ENCODE peak calls at places on chromosome 9, in six cellular contexts. Z is heart right ventricle; Q is esophagus muscularis mucosa; Y is neural progenitor cell; R is AG04449; P is CD4-positive, alpha-beta T cell. I is an unnamed sample.

GRCh38 chr9:88313364-88314220 is 74.7 kb upstream of the SPIN1 start:
- DNase-seq in Z (no peak), Q (no peak), Y (no peak), R (no peak), P (no peak), I (no peak)

GRCh38 chr9:114706709-114707108 is 24.7 kb upstream of the TEX48 start:
- DNase-seq in Z (no peak), Q (no peak), Y (no peak), R (no peak), P (no peak), I (no peak)

GRCh38 chr9:135857371-135857786 is 50.0 kb downstream of the CAMSAP1 start:
- DNase-seq in Z (no peak), Q (no peak), Y (no peak), R (no peak), P (no peak), I (no peak)

GRCh38 chr9:14258156-14258555 is 55.8 kb downstream of the NFIB start:
- DNase-seq in Z (no peak), Q (no peak), Y (no peak), R (no peak), P (no peak), I (no peak)

GRCh38 chr9:130763585-130764200 is 70.1 kb downstream of the EXOSC2 start:
- DNase-seq in Z (no peak), Q (no peak), Y (no peak), R (no peak), P (no peak), I (peak)

GRCh38 chr9:128818839-128819715 is 777 bp downstream of the ENDOG start:
- DNase-seq in Z (no peak), Q (no peak), Y (peak), R (no peak), P (peak), I (no peak)

GRCh38 chr9:86941196-86941595 is 6.1 kb downstream of the GAS1 start:
- DNase-seq in Z (no peak), Q (no peak), Y (peak), R (no peak), P (no peak), I (no peak)

GRCh38 chr9:92036411-92036746 is 78.8 kb downstream of the SPTLC1 start:
- DNase-seq in Z (no peak), Q (no peak), Y (no peak), R (no peak), P (no peak), I (no peak)

GRCh38 chr9:135478858-135479468 is 619 bp upstream of the PPP1R26 start:
- DNase-seq in Z (peak), Q (no peak), Y (peak), R (no peak), P (no peak), I (no peak)

GRCh38 chr9:38443181-38443580 is 18.9 kb upstream of the IGFBPL1 start:
- DNase-seq in Z (no peak), Q (peak), Y (no peak), R (no peak), P (no peak), I (peak)

GRCh38 chr9:129319076-129319937 is 141.2 kb upstream of the IER5L start:
- DNase-seq in Z (no peak), Q (no peak), Y (no peak), R (no peak), P (no peak), I (peak)

GRCh38 chr9:98567540-98568233 is 141.0 kb downstream of the GABBR2 start:
- DNase-seq in Z (no peak), Q (peak), Y (no peak), R (no peak), P (no peak), I (peak)

GRCh38 chr9:98468567-98469239 is 213.3 kb upstream of the TBC1D2 start:
- DNase-seq in Z (no peak), Q (no peak), Y (no peak), R (no peak), P (no peak), I (peak)

GRCh38 chr9:37575921-37576721 is at the start of gene FBXO10:
- DNase-seq in Z (peak), Q (no peak), Y (peak), R (no peak), P (no peak), I (peak)

GRCh38 chr9:130857864-130858730 is 23.0 kb downstream of the ABL1 start:
- DNase-seq in Z (peak), Q (no peak), Y (no peak), R (peak), P (no peak), I (no peak)

GRCh38 chr9:93256878-93257807 is 73.2 kb downstream of the WNK2 start:
- DNase-seq in Z (no peak), Q (no peak), Y (no peak), R (no peak), P (no peak), I (peak)

GRCh38 chr9:123417289-123418051 is 61.5 kb downstream of the CRB2 start:
- DNase-seq in Z (no peak), Q (no peak), Y (no peak), R (no peak), P (no peak), I (no peak)

GRCh38 chr9:123081824-123082223 is 48.4 kb downstream of the GPR21 start:
- DNase-seq in Z (no peak), Q (no peak), Y (peak), R (no peak), P (no peak), I (no peak)

GRCh38 chr9:28073278-28073677 is 500.0 kb upstream of the C9orf72 start:
- DNase-seq in Z (peak), Q (no peak), Y (peak), R (no peak), P (no peak), I (no peak)

GRCh38 chr9:13942695-13943094 is 371.2 kb downstream of the NFIB start:
- DNase-seq in Z (no peak), Q (no peak), Y (no peak), R (peak), P (no peak), I (no peak)

GRCh38 chr9:133606722-133607053 is 2.5 kb downstream of the FAM163B start:
- DNase-seq in Z (no peak), Q (no peak), Y (no peak), R (no peak), P (no peak), I (no peak)

GRCh38 chr9:36924071-36924470 is 110.0 kb downstream of the PAX5 start:
- DNase-seq in Z (no peak), Q (no peak), Y (no peak), R (peak), P (no peak), I (no peak)

GRCh38 chr9:20594521-20594920 is 27.8 kb downstream of the MLLT3 start:
- DNase-seq in Z (no peak), Q (no peak), Y (no peak), R (no peak), P (no peak), I (no peak)

GRCh38 chr9:3444016-3444415 is 81.8 kb downstream of the RFX3 start:
- DNase-seq in Z (no peak), Q (no peak), Y (no peak), R (no peak), P (no peak), I (no peak)

GRCh38 chr9:6611891-6612290 is 33.6 kb downstream of the GLDC start:
- DNase-seq in Z (no peak), Q (no peak), Y (no peak), R (no peak), P (no peak), I (no peak)

GRCh38 chr9:88106492-88106891 is 31.8 kb downstream of the SPATA31C2 start:
- DNase-seq in Z (peak), Q (no peak), Y (peak), R (no peak), P (no peak), I (no peak)

GRCh38 chr9:26264709-26265601 is 586.7 kb upstream of the TUSC1 start:
- DNase-seq in Z (no peak), Q (no peak), Y (no peak), R (peak), P (no peak), I (no peak)

GRCh38 chr9:134624119-134624826 is 17.3 kb upstream of the COL5A1 start:
- DNase-seq in Z (no peak), Q (no peak), Y (no peak), R (no peak), P (no peak), I (no peak)

GRCh38 chr9:21764736-21765245 is 37.6 kb upstream of the MTAP start:
- DNase-seq in Z (no peak), Q (no peak), Y (no peak), R (no peak), P (no peak), I (no peak)

GRCh38 chr9:76866689-76867088 is 39.2 kb downstream of the PRUNE2 start:
- DNase-seq in Z (no peak), Q (no peak), Y (no peak), R (peak), P (no peak), I (no peak)

GRCh38 chr9:109880276-109881169 is 100.5 kb downstream of the PALM2AKAP2 start:
- DNase-seq in Z (no peak), Q (no peak), Y (peak), R (no peak), P (peak), I (no peak)

GRCh38 chr9:78918976-78919375 is 622.1 kb downstream of the PSAT1 start:
- DNase-seq in Z (no peak), Q (no peak), Y (no peak), R (no peak), P (no peak), I (no peak)

GRCh38 chr9:83583151-83584014 is 39.6 kb upstream of the IDNK start:
- DNase-seq in Z (peak), Q (peak), Y (peak), R (peak), P (no peak), I (no peak)

GRCh38 chr9:131598121-131598520 is 52.8 kb downstream of the PRRT1B start:
- DNase-seq in Z (no peak), Q (no peak), Y (no peak), R (no peak), P (no peak), I (no peak)

GRCh38 chr9:20394928-20395327 is 227.4 kb downstream of the MLLT3 start:
- DNase-seq in Z (no peak), Q (no peak), Y (peak), R (no peak), P (no peak), I (no peak)

GRCh38 chr9:93659044-93659836 is 82.9 kb downstream of the PHF2 start:
- DNase-seq in Z (no peak), Q (no peak), Y (no peak), R (no peak), P (no peak), I (no peak)

GRCh38 chr9:82010711-82011110 is 22.1 kb downstream of the SPATA31D1 start:
- DNase-seq in Z (no peak), Q (no peak), Y (no peak), R (no peak), P (no peak), I (no peak)

GRCh38 chr9:126606483-126606870 is 7.3 kb upstream of the LMX1B start:
- DNase-seq in Z (no peak), Q (no peak), Y (no peak), R (no peak), P (no peak), I (no peak)

GRCh38 chr9:126604706-126605105 is 9.0 kb upstream of the LMX1B start:
- DNase-seq in Z (no peak), Q (no peak), Y (peak), R (no peak), P (no peak), I (no peak)

GRCh38 chr9:126604059-126604685 is 9.6 kb upstream of the LMX1B start:
- DNase-seq in Z (no peak), Q (no peak), Y (no peak), R (no peak), P (no peak), I (no peak)

GRCh38 chr9:126607086-126607485 is 6.6 kb upstream of the LMX1B start:
- DNase-seq in Z (no peak), Q (no peak), Y (no peak), R (no peak), P (no peak), I (no peak)

DNA sequence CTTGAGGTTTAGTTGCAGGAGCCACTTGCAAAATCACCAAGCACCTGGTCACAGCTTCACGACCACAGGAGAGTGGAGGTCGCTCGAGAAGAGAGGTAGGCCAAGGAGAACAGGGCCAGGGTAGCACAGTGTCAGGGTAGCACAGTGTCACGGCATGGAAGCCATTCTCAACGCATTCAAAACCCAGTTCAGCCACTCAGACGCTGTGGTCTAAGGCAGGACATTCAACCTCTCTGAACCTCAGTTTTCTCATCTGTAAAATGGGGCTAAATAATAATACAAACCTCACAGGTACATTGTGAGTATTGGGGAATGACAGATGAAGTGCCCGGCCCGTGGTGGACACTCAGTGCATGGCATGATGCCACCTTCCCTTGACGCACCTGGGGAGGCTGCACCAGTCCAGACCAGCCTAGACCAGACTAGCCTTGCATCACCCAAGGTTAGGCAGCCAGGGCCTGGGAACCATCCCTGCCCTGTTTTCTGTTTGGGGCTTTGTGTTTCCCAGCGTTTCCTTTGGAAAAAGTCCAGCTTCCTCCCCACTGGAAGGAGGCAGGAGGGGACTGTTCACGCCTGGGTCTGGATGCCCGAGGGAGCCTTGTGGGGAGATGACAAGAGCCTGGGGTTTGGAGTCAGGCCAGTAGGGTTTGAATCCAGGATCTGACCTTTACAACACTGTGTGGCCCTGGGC is 7.8 kb upstream of the LMX1B start:
- DNase-seq in Z (no peak), Q (no peak), Y (no peak), R (no peak), P (no peak), I (no peak)
- TF ChIP-seq CTCF in Z (no peak), Q (no peak), Y (no peak), R (no peak), P (no peak), I (no peak)

DNA sequence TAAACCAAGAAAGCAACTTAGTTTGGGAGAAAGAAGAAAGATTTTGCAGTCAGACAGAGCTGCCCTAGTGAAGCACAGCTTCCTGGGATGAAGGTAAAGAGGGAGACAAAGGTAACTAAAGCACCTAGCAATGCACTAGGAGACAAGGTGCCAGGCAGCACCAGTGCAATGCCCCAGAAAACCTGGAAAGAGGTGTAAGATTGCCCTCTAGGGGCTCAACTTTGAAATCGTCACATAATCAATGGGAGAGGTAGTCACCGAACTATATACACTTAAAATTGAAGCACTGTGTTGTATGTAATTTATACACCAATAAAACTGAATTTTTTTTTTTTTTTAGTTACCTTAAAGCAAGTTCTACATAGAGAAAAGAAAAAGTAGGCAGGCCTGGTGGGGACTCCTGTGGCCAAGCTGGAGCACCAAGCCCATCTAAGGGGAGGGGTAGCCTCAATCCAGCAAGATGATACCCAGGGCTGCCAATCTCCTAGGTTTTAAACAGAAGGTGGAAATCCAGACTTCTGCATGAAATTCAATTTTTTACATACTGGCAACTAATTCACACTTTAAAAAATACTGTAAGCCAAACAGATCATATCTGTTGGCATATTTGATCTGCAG is 48.2 kb downstream of the CDK5RAP2 start:
- DNase-seq in Z (no peak), Q (no peak), Y (peak), R (no peak), P (no peak), I (no peak)
- TF ChIP-seq CTCF in Z (peak), Q (peak), Y (peak), R (peak), P (no peak), I (peak)

GRCh38 chr9:89999176-89999533 is 394.3 kb downstream of the GADD45G start:
- DNase-seq in Z (no peak), Q (no peak), Y (no peak), R (no peak), P (peak), I (no peak)

GRCh38 chr9:89994988-89995613 is 390.3 kb downstream of the GADD45G start:
- DNase-seq in Z (no peak), Q (no peak), Y (no peak), R (no peak), P (no peak), I (no peak)

GRCh38 chr9:89993678-89994630 is 389.1 kb downstream of the GADD45G start:
- DNase-seq in Z (peak), Q (no peak), Y (no peak), R (no peak), P (no peak), I (no peak)

GRCh38 chr9:89996106-89996505 is 391.3 kb downstream of the GADD45G start:
- DNase-seq in Z (no peak), Q (no peak), Y (no peak), R (no peak), P (no peak), I (no peak)

GRCh38 chr9:89996717-89997116 is 391.9 kb downstream of the GADD45G start:
- DNase-seq in Z (no peak), Q (no peak), Y (no peak), R (no peak), P (no peak), I (no peak)
- TF ChIP-seq CTCF in Z (no peak), Q (no peak), Y (no peak), R (peak), P (no peak), I (no peak)

DNA sequence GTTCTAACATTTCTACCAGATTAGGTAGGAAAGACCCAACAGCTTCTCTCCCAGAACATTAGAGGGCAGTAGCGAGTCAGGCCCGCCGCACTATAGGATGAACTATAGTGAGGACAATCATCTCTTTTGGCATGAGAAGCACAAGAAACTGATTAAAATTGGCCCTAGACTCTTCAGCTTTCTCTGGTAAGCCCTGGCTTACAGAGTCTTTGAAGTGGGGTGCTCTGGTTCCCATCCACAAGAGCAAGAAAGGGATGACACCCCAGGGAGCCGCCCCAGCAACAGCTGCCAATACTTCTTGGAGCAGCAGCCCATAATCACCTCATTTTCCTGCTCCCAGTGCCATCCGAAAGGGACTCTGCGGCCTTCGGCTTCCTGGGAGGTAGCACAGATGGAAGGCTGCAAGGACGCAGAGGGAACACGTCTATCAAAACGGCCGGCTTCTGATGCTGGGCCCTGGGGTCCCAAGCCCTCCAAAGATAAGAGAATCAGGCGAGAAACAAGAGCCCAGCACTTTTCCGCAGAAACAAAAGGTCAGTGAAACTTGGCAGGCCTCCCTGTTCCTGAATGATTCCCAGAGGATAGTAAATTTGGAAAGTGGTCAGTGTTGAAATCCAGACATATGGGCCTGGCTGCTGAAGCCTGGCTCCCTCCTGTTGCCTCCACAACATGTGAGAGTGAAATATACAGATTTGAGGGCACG is 69.3 kb downstream of the HSD17B3 start:
- DNase-seq in Z (peak), Q (no peak), Y (peak), R (no peak), P (no peak), I (no peak)
- TF ChIP-seq CTCF in Z (peak), Q (peak), Y (peak), R (peak), P (peak), I (peak)

GRCh38 chr9:7957803-7958202 is 158.2 kb upstream of the DMAC1 start:
- DNase-seq in Z (no peak), Q (no peak), Y (no peak), R (no peak), P (no peak), I (no peak)

GRCh38 chr9:7963026-7963425 is 163.4 kb upstream of the DMAC1 start:
- DNase-seq in Z (no peak), Q (no peak), Y (no peak), R (no peak), P (no peak), I (no peak)

GRCh38 chr9:7965091-7965490 is 165.5 kb upstream of the DMAC1 start:
- DNase-seq in Z (no peak), Q (no peak), Y (no peak), R (no peak), P (no peak), I (no peak)

GRCh38 chr9:7960615-7961014 is 161.0 kb upstream of the DMAC1 start:
- DNase-seq in Z (no peak), Q (no peak), Y (no peak), R (no peak), P (no peak), I (no peak)

DNA sequence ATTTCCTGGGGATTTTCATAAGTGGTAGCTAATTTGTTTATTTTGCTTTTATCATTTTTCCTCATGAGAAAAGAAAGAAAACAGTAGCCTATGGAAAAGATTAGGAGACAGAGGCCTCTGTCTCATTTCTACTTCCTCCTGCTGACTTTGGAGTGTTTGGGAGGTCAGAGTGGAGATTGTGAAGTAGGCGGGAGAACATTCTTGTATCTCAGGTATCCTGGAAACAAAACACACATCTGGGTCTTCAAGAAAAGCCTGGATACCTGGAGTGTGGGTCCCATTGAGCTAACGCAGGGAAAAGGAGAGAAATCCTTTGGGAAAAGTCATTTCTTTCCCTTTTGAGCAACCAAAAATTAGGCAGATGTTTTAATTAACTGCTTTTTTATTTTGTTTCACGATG is 161.5 kb upstream of the DMAC1 start:
- DNase-seq in Z (no peak), Q (no peak), Y (peak), R (no peak), P (no peak), I (no peak)
- TF ChIP-seq CTCF in Z (no peak), Q (no peak), Y (no peak), R (no peak), P (no peak), I (no peak)

DNA sequence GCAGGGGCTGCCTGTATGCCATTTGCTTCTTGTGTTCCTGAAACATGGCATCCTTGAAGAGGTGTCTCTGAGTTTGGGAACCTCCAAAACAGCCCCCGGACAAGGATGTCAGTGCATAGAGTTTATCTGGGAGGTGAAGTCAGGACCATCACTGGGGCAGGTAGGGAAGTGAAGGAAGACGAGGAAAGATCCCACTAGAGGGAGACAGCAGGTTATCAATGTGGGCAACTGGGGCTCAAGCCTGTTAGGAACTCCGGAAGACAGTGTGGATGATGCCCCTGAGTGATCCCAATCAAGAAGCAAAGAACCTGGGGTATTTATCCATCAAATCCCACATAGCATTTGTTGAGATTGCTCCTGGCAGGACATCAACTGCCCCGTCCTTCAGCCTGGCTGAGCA is 233.1 kb downstream of the AGTPBP1 start:
- DNase-seq in Z (no peak), Q (no peak), Y (peak), R (no peak), P (no peak), I (no peak)
- TF ChIP-seq CTCF in Z (no peak), Q (no peak), Y (peak), R (no peak), P (no peak), I (no peak)

I was measured in osteocyte.